ENCODE peak calls at places on chromosomes 16 and 17, in ten cellular contexts. One of them, this sample, is unnamed.

GRCh38 chr16:56195151-56195550 is 3.9 kb downstream of the GNAO1 start:
- DNase-seq in gastrocnemius medialis: no peak
- DNase-seq in colonic mucosa: no peak
- DNase-seq in Caco-2: no peak
- DNase-seq in cardiac muscle cell: no peak
- DNase-seq in A549: no peak
- DNase-seq in dorsolateral prefrontal cortex: peak; percentile 51
- DNase-seq in fibroblast of villous mesenchyme: no peak
- DNase-seq in lower lobe of right lung: no peak
- DNase-seq in GM23338: no peak
- DNase-seq in this sample: no peak

GRCh38 chr17:58156839-58157803 is 8.9 kb downstream of the OR4D1 start:
- DNase-seq in Caco-2: no peak
- DNase-seq in GM23338: peak; percentile 87
- DNase-seq in dorsolateral prefrontal cortex: no peak
- DNase-seq in colonic mucosa: peak; percentile 17
- DNase-seq in A549: peak; percentile 50
- DNase-seq in fibroblast of villous mesenchyme: peak; percentile 2
- DNase-seq in lower lobe of right lung: peak; percentile 51
- DNase-seq in gastrocnemius medialis: no peak
- DNase-seq in cardiac muscle cell: peak; percentile 65
- DNase-seq in this sample: peak; percentile 17

GRCh38 chr17:40318835-40319332 is 9.9 kb downstream of the RARA start:
- DNase-seq in colonic mucosa: peak; percentile 39
- DNase-seq in GM23338: no peak
- DNase-seq in Caco-2: peak; percentile 32
- DNase-seq in dorsolateral prefrontal cortex: peak; percentile 37
- DNase-seq in lower lobe of right lung: peak; percentile 49
- DNase-seq in A549: no peak
- DNase-seq in cardiac muscle cell: no peak
- DNase-seq in fibroblast of villous mesenchyme: no peak
- DNase-seq in gastrocnemius medialis: peak; percentile 55
- DNase-seq in this sample: no peak

GRCh38 chr16:80277182-80277581 is 263.6 kb upstream of the DYNLRB2 start:
- DNase-seq in A549: no peak
- DNase-seq in GM23338: peak; percentile 77
- DNase-seq in Caco-2: no peak
- DNase-seq in dorsolateral prefrontal cortex: no peak
- DNase-seq in cardiac muscle cell: no peak
- DNase-seq in fibroblast of villous mesenchyme: no peak
- DNase-seq in gastrocnemius medialis: no peak
- DNase-seq in colonic mucosa: no peak
- DNase-seq in lower lobe of right lung: no peak
- DNase-seq in this sample: no peak

GRCh38 chr17:8073627-8074485 is 13.7 kb downstream of the ALOX12B start:
- DNase-seq in A549: peak; percentile 84
- DNase-seq in dorsolateral prefrontal cortex: peak; percentile 46
- DNase-seq in gastrocnemius medialis: peak; percentile 52
- DNase-seq in fibroblast of villous mesenchyme: peak; percentile 53
- DNase-seq in cardiac muscle cell: peak; percentile 84
- DNase-seq in lower lobe of right lung: peak; percentile 85
- DNase-seq in GM23338: peak; percentile 91
- DNase-seq in Caco-2: peak; percentile 48
- DNase-seq in colonic mucosa: peak; percentile 78
- DNase-seq in this sample: peak; percentile 82

GRCh38 chr16:27318399-27319256 is 4.9 kb downstream of the IL4R start:
- DNase-seq in dorsolateral prefrontal cortex: no peak
- DNase-seq in fibroblast of villous mesenchyme: peak; percentile 89
- DNase-seq in lower lobe of right lung: peak; percentile 79
- DNase-seq in Caco-2: no peak
- DNase-seq in gastrocnemius medialis: peak; percentile 27
- DNase-seq in cardiac muscle cell: peak; percentile 58
- DNase-seq in GM23338: no peak
- DNase-seq in A549: no peak
- DNase-seq in colonic mucosa: peak; percentile 47
- DNase-seq in this sample: peak; percentile 97

GRCh38 chr17:70525976-70526375 is 356.6 kb downstream of the KCNJ2 start:
- DNase-seq in GM23338: no peak
- DNase-seq in A549: no peak
- DNase-seq in dorsolateral prefrontal cortex: no peak
- DNase-seq in cardiac muscle cell: no peak
- DNase-seq in colonic mucosa: peak; percentile 60
- DNase-seq in lower lobe of right lung: no peak
- DNase-seq in Caco-2: no peak
- DNase-seq in gastrocnemius medialis: no peak
- DNase-seq in fibroblast of villous mesenchyme: no peak
- DNase-seq in this sample: no peak

GRCh38 chr17:63984651-63985386 is 12.1 kb upstream of the SCN4A start:
- DNase-seq in GM23338: no peak
- DNase-seq in gastrocnemius medialis: peak; percentile 94
- DNase-seq in colonic mucosa: peak; percentile 80
- DNase-seq in fibroblast of villous mesenchyme: peak; percentile 85
- DNase-seq in A549: peak; percentile 41
- DNase-seq in cardiac muscle cell: no peak
- DNase-seq in Caco-2: no peak
- DNase-seq in lower lobe of right lung: no peak
- DNase-seq in dorsolateral prefrontal cortex: no peak
- DNase-seq in this sample: peak; percentile 87

GRCh38 chr17:40542562-40543411 is 22.5 kb downstream of the CCR7 start:
- DNase-seq in cardiac muscle cell: no peak
- DNase-seq in colonic mucosa: peak; percentile 67
- DNase-seq in A549: peak; percentile 100
- DNase-seq in dorsolateral prefrontal cortex: no peak
- DNase-seq in gastrocnemius medialis: peak; percentile 71
- DNase-seq in Caco-2: peak; percentile 19
- DNase-seq in GM23338: no peak
- DNase-seq in lower lobe of right lung: no peak
- DNase-seq in fibroblast of villous mesenchyme: peak; percentile 99
- DNase-seq in this sample: peak; percentile 86

GRCh38 chr16:84836234-84836647 is 16.5 kb downstream of the CRISPLD2 start:
- DNase-seq in lower lobe of right lung: peak; percentile 50
- DNase-seq in A549: peak; percentile 39
- DNase-seq in fibroblast of villous mesenchyme: peak; percentile 100
- DNase-seq in GM23338: peak; percentile 86
- DNase-seq in gastrocnemius medialis: peak; percentile 84
- DNase-seq in Caco-2: no peak
- DNase-seq in cardiac muscle cell: peak; percentile 86
- DNase-seq in colonic mucosa: no peak
- DNase-seq in dorsolateral prefrontal cortex: no peak
- DNase-seq in this sample: peak; percentile 84

GRCh38 chr16:70253291-70254094 is 1.8 kb upstream of the EXOSC6 start:
- DNase-seq in dorsolateral prefrontal cortex: no peak
- DNase-seq in fibroblast of villous mesenchyme: peak; percentile 33
- DNase-seq in GM23338: peak; percentile 86
- DNase-seq in A549: peak; percentile 61
- DNase-seq in colonic mucosa: peak; percentile 46
- DNase-seq in cardiac muscle cell: peak; percentile 52
- DNase-seq in Caco-2: peak; percentile 72
- DNase-seq in lower lobe of right lung: no peak
- DNase-seq in gastrocnemius medialis: no peak
- DNase-seq in this sample: peak; percentile 58

GRCh38 chr17:59333845-59334244 is 2.4 kb downstream of the YPEL2 start:
- DNase-seq in fibroblast of villous mesenchyme: no peak
- DNase-seq in gastrocnemius medialis: no peak
- DNase-seq in Caco-2: no peak
- DNase-seq in GM23338: no peak
- DNase-seq in cardiac muscle cell: peak; percentile 67
- DNase-seq in lower lobe of right lung: no peak
- DNase-seq in A549: no peak
- DNase-seq in colonic mucosa: no peak
- DNase-seq in dorsolateral prefrontal cortex: no peak
- DNase-seq in this sample: no peak

GRCh38 chr17:1736348-1737281 is 6.1 kb upstream of the SERPINF2 start:
- DNase-seq in colonic mucosa: no peak
- DNase-seq in dorsolateral prefrontal cortex: no peak
- DNase-seq in cardiac muscle cell: no peak
- DNase-seq in GM23338: no peak
- DNase-seq in fibroblast of villous mesenchyme: peak; percentile 92
- DNase-seq in Caco-2: peak; percentile 88
- DNase-seq in gastrocnemius medialis: peak; percentile 54
- DNase-seq in A549: peak; percentile 66
- DNase-seq in lower lobe of right lung: peak; percentile 81
- DNase-seq in this sample: peak; percentile 77
- H3K4me3 ChIP-seq in colonic mucosa: no peak overlapping the region
- H3K4me3 ChIP-seq in dorsolateral prefrontal cortex: no peak overlapping the region
- H3K4me3 ChIP-seq in cardiac muscle cell: no peak overlapping the region
- H3K4me3 ChIP-seq in GM23338: no peak overlapping the region
- H3K4me3 ChIP-seq in fibroblast of villous mesenchyme: no peak overlapping the region
- H3K4me3 ChIP-seq in Caco-2: no peak overlapping the region
- H3K4me3 ChIP-seq in gastrocnemius medialis: no peak overlapping the region
- H3K4me3 ChIP-seq in A549: no peak overlapping the region
- H3K4me3 ChIP-seq in lower lobe of right lung: no peak overlapping the region
- H3K4me3 ChIP-seq in this sample: no peak overlapping the region

GRCh38 chr16:179431-179830 is 828 bp upstream of the HBQ1 start:
- DNase-seq in lower lobe of right lung: no peak
- DNase-seq in gastrocnemius medialis: no peak
- DNase-seq in Caco-2: no peak
- DNase-seq in fibroblast of villous mesenchyme: no peak
- DNase-seq in dorsolateral prefrontal cortex: no peak
- DNase-seq in colonic mucosa: no peak
- DNase-seq in cardiac muscle cell: no peak
- DNase-seq in A549: no peak
- DNase-seq in GM23338: no peak
- DNase-seq in this sample: no peak

GRCh38 chr16:180101-180920 is at the start of gene HBQ1:
- DNase-seq in GM23338: peak; percentile 71
- DNase-seq in dorsolateral prefrontal cortex: no peak
- DNase-seq in gastrocnemius medialis: no peak
- DNase-seq in fibroblast of villous mesenchyme: peak; percentile 34
- DNase-seq in lower lobe of right lung: no peak
- DNase-seq in A549: peak; percentile 51
- DNase-seq in Caco-2: no peak
- DNase-seq in colonic mucosa: no peak
- DNase-seq in cardiac muscle cell: peak; percentile 82
- DNase-seq in this sample: peak; percentile 33

GRCh38 chr16:180921-181667 is 835 bp downstream of the HBQ1 start:
- DNase-seq in Caco-2: peak; percentile 86
- DNase-seq in fibroblast of villous mesenchyme: peak; percentile 64
- DNase-seq in A549: peak; percentile 88
- DNase-seq in gastrocnemius medialis: peak; percentile 54
- DNase-seq in cardiac muscle cell: peak; percentile 86
- DNase-seq in GM23338: peak; percentile 92
- DNase-seq in colonic mucosa: peak; percentile 79
- DNase-seq in dorsolateral prefrontal cortex: peak; percentile 58
- DNase-seq in lower lobe of right lung: peak; percentile 88
- DNase-seq in this sample: peak; percentile 73

GRCh38 chr16:183005-183404 is 2.7 kb downstream of the HBQ1 start:
- DNase-seq in Caco-2: no peak
- DNase-seq in A549: no peak
- DNase-seq in fibroblast of villous mesenchyme: no peak
- DNase-seq in cardiac muscle cell: no peak
- DNase-seq in gastrocnemius medialis: no peak
- DNase-seq in colonic mucosa: no peak
- DNase-seq in dorsolateral prefrontal cortex: no peak
- DNase-seq in GM23338: no peak
- DNase-seq in lower lobe of right lung: no peak
- DNase-seq in this sample: no peak

GRCh38 chr16:181668-182021 is 1.4 kb downstream of the HBQ1 start:
- DNase-seq in lower lobe of right lung: no peak
- DNase-seq in cardiac muscle cell: no peak
- DNase-seq in gastrocnemius medialis: no peak
- DNase-seq in A549: peak; percentile 49
- DNase-seq in GM23338: no peak
- DNase-seq in fibroblast of villous mesenchyme: no peak
- DNase-seq in colonic mucosa: no peak
- DNase-seq in Caco-2: no peak
- DNase-seq in dorsolateral prefrontal cortex: no peak
- DNase-seq in this sample: peak; percentile 20
- TF ChIP-seq CTCF in lower lobe of right lung: peak; percentile 26
- TF ChIP-seq CTCF in cardiac muscle cell: no peak
- TF ChIP-seq CTCF in gastrocnemius medialis: no peak
- TF ChIP-seq CTCF in A549: no peak
- TF ChIP-seq CTCF in GM23338: no peak
- TF ChIP-seq CTCF in fibroblast of villous mesenchyme: no peak
- TF ChIP-seq CTCF in colonic mucosa: peak; percentile 37
- TF ChIP-seq CTCF in Caco-2: no peak
- TF ChIP-seq CTCF in dorsolateral prefrontal cortex: no peak
- TF ChIP-seq CTCF in this sample: no peak

DNA sequence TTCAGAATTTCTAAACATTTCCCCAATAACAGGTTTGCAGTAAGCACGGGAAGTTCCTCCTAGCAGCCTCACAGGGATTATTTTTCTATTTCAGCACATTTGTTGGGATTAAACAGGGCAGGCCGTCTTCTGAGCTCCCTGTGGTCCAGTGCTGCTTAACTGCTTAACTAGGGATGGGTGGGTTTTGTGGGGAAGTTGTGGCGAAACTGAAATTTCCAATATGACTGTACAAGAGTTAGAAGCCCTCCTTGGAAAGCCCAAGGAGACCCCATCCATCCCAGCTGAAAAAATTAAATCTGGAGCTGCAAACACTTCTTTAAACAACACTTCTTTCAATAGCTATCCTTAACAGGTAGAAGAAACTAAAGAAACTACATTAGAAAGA is 22.2 kb downstream of the FAM117A start:
- DNase-seq in Caco-2: no peak
- DNase-seq in dorsolateral prefrontal cortex: no peak
- DNase-seq in cardiac muscle cell: no peak
- DNase-seq in colonic mucosa: no peak
- DNase-seq in A549: no peak
- DNase-seq in gastrocnemius medialis: no peak
- DNase-seq in GM23338: no peak
- DNase-seq in fibroblast of villous mesenchyme: no peak
- DNase-seq in lower lobe of right lung: no peak
- DNase-seq in this sample: no peak
- H3K4me3 ChIP-seq in Caco-2: no peak overlapping the region
- H3K4me3 ChIP-seq in dorsolateral prefrontal cortex: no peak overlapping the region
- H3K4me3 ChIP-seq in cardiac muscle cell: no peak overlapping the region
- H3K4me3 ChIP-seq in colonic mucosa: no peak overlapping the region
- H3K4me3 ChIP-seq in A549: no peak overlapping the region
- H3K4me3 ChIP-seq in gastrocnemius medialis: no peak overlapping the region
- H3K4me3 ChIP-seq in GM23338: no peak overlapping the region
- H3K4me3 ChIP-seq in fibroblast of villous mesenchyme: no peak overlapping the region
- H3K4me3 ChIP-seq in lower lobe of right lung: no peak overlapping the region
- H3K4me3 ChIP-seq in this sample: no peak overlapping the region

GRCh38 chr17:76816590-76817135 is 51.5 kb upstream of the MGAT5B start:
- DNase-seq in cardiac muscle cell: peak; percentile 54
- DNase-seq in dorsolateral prefrontal cortex: peak; percentile 66
- DNase-seq in Caco-2: peak; percentile 60
- DNase-seq in gastrocnemius medialis: no peak
- DNase-seq in fibroblast of villous mesenchyme: peak; percentile 47
- DNase-seq in GM23338: peak; percentile 88
- DNase-seq in colonic mucosa: no peak
- DNase-seq in lower lobe of right lung: no peak
- DNase-seq in A549: peak; percentile 75
- DNase-seq in this sample: peak; percentile 52
- TF ChIP-seq CTCF in cardiac muscle cell: peak; percentile 79
- TF ChIP-seq CTCF in dorsolateral prefrontal cortex: peak; percentile 41
- TF ChIP-seq CTCF in Caco-2: peak; percentile 72
- TF ChIP-seq CTCF in gastrocnemius medialis: no peak
- TF ChIP-seq CTCF in fibroblast of villous mesenchyme: peak; percentile 68
- TF ChIP-seq CTCF in GM23338: peak; percentile 93
- TF ChIP-seq CTCF in colonic mucosa: no peak
- TF ChIP-seq CTCF in lower lobe of right lung: peak; percentile 60
- TF ChIP-seq CTCF in A549: peak; percentile 88
- TF ChIP-seq CTCF in this sample: peak; percentile 64

GRCh38 chr17:29256116-29256515 is 9.5 kb downstream of the CRYBA1 start:
- DNase-seq in dorsolateral prefrontal cortex: no peak
- DNase-seq in fibroblast of villous mesenchyme: no peak
- DNase-seq in cardiac muscle cell: no peak
- DNase-seq in A549: no peak
- DNase-seq in GM23338: no peak
- DNase-seq in lower lobe of right lung: no peak
- DNase-seq in gastrocnemius medialis: no peak
- DNase-seq in Caco-2: no peak
- DNase-seq in colonic mucosa: no peak
- DNase-seq in this sample: no peak
- H3K4me3 ChIP-seq in dorsolateral prefrontal cortex: no peak overlapping the region
- H3K4me3 ChIP-seq in fibroblast of villous mesenchyme: no peak overlapping the region
- H3K4me3 ChIP-seq in cardiac muscle cell: no peak overlapping the region
- H3K4me3 ChIP-seq in A549: no peak overlapping the region
- H3K4me3 ChIP-seq in GM23338: no peak overlapping the region
- H3K4me3 ChIP-seq in lower lobe of right lung: no peak overlapping the region
- H3K4me3 ChIP-seq in gastrocnemius medialis: no peak overlapping the region
- H3K4me3 ChIP-seq in Caco-2: no peak overlapping the region
- H3K4me3 ChIP-seq in colonic mucosa: no peak overlapping the region
- H3K4me3 ChIP-seq in this sample: no peak overlapping the region

This sample was measured in epithelial cell of esophagus.